ENCODE peak calls at places on chromosomes 3 and 15, in seven cellular contexts. C is NCI-H1105 treated with DMSO at 0.1 percent for 48 hours; Z is activated gamma-delta T cell treated with anti-CD3 and anti-CD28 coated beads, Interleukin-2, amount 50 U/mL, for 16 hours; X is stimulated activated naive CD8-positive, alpha-beta T cell treated with anti-CD3 and anti-CD28 coated beads, Interleukin-15, amount 100 ng/mL, for 72 hours; A is sigmoid colon; L is GM03348; H is cardiac septum. M is an unnamed sample.

GRCh38 chr3:157999246-157999645 is 107.0 kb downstream of the SHOX2 start:
- DNase-seq in H (no peak), C (peak), Z (no peak), A (no peak), X (no peak), L (no peak), M (no peak)

GRCh38 chr3:126514161-126514560 is 3.4 kb downstream of the UROC1 start:
- DNase-seq in H (no peak), L (no peak), X (no peak), A (peak), C (no peak), Z (no peak), M (no peak)

GRCh38 chr3:34237946-34238345 is 439.5 kb downstream of the PDCD6IP start:
- DNase-seq in Z (no peak), H (no peak), A (no peak), X (no peak), C (no peak), L (no peak), M (no peak)

GRCh38 chr3:69012836-69013255 is 638 bp downstream of the EOGT start:
- DNase-seq in L (no peak), Z (no peak), H (no peak), X (peak), C (no peak), A (peak), M (no peak)

GRCh38 chr15:74384566-74385441 is 17.4 kb upstream of the CYP11A1 start:
- DNase-seq in H (no peak), C (no peak), A (no peak), L (peak), Z (no peak), X (peak), M (no peak)

GRCh38 chr3:169822540-169822939 is 9.8 kb upstream of the LRRC34 start:
- DNase-seq in L (no peak), H (no peak), X (no peak), Z (no peak), C (peak), A (no peak), M (no peak)

GRCh38 chr3:142029052-142029642 is 120.2 kb downstream of the TFDP2 start:
- DNase-seq in L (no peak), Z (no peak), H (no peak), C (peak), X (no peak), A (no peak), M (no peak)

GRCh38 chr3:65230251-65231140 is 542.7 kb upstream of the ADAMTS9 start:
- DNase-seq in C (no peak), L (no peak), X (no peak), A (no peak), H (no peak), Z (no peak), M (no peak)

GRCh38 chr3:179451335-179452165 is at the start of gene GNB4:
- DNase-seq in L (peak), H (peak), C (peak), A (peak), X (peak), Z (peak), M (peak)

GRCh38 chr3:124814620-124815421 is 72.3 kb downstream of the ITGB5 start:
- DNase-seq in H (no peak), L (no peak), C (no peak), Z (no peak), A (no peak), X (no peak), M (no peak)

GRCh38 chr15:57494575-57494974 is 97.1 kb upstream of the MYZAP start:
- DNase-seq in H (no peak), C (no peak), X (no peak), Z (no peak), A (no peak), L (no peak), M (no peak)

GRCh38 chr3:143827425-143827824 is 20.8 kb downstream of the SLC9A9 start:
- DNase-seq in A (no peak), C (no peak), Z (no peak), H (no peak), L (no peak), X (no peak), M (no peak)

GRCh38 chr15:55016225-55016624 is 180.5 kb downstream of the RSL24D1 start:
- DNase-seq in A (no peak), X (no peak), C (no peak), Z (no peak), H (no peak), L (no peak), M (no peak)

GRCh38 chr15:65309882-65310418 is 5.5 kb downstream of the RNU5B-1 start:
- DNase-seq in C (no peak), Z (no peak), X (no peak), L (no peak), H (no peak), A (no peak), M (peak)

GRCh38 chr15:79067434-79067833 is 23.1 kb downstream of the RASGRF1 start:
- DNase-seq in L (no peak), A (peak), H (no peak), X (no peak), Z (no peak), C (no peak), M (no peak)

GRCh38 chr3:188362405-188362831 is 208.5 kb downstream of the LPP start:
- DNase-seq in H (no peak), Z (no peak), C (no peak), X (peak), L (no peak), A (no peak), M (no peak)

GRCh38 chr15:98582900-98583554 is 65.3 kb upstream of the IGF1R start:
- DNase-seq in L (no peak), Z (no peak), C (no peak), X (no peak), A (no peak), H (no peak), M (no peak)

GRCh38 chr3:54653456-54654195 is 274.2 kb downstream of the LRTM1 start:
- DNase-seq in X (no peak), Z (no peak), H (no peak), A (no peak), C (no peak), L (no peak), M (no peak)

GRCh38 chr3:40290396-40290795 is 19.1 kb upstream of the EIF1B start:
- DNase-seq in A (no peak), C (no peak), H (peak), Z (no peak), L (no peak), X (no peak), M (no peak)

GRCh38 chr15:52112203-52112750 is 298 bp downstream of the BCL2L10 start:
- DNase-seq in A (no peak), C (no peak), L (peak), H (no peak), X (peak), Z (peak), M (no peak)

GRCh38 chr3:23811117-23811487 is 5.3 kb downstream of the UBE2E1 start:
- DNase-seq in L (no peak), Z (no peak), A (no peak), H (no peak), C (peak), X (no peak), M (no peak)

GRCh38 chr15:53837263-53837662 is 77.8 kb upstream of the WDR72 start:
- DNase-seq in Z (no peak), X (no peak), L (no peak), A (no peak), H (no peak), C (peak), M (no peak)

GRCh38 chr3:42119558-42120355 is 28.6 kb downstream of the TRAK1 start:
- DNase-seq in L (no peak), X (no peak), C (no peak), Z (no peak), H (no peak), A (no peak), M (no peak)

GRCh38 chr3:138470687-138471086 is 36.3 kb downstream of the ESYT3 start:
- DNase-seq in X (no peak), H (no peak), C (no peak), A (peak), L (no peak), Z (no peak), M (no peak)

GRCh38 chr3:33425456-33425855 is 14.7 kb downstream of the UBP1 start:
- DNase-seq in L (no peak), X (no peak), A (no peak), H (no peak), C (no peak), Z (no peak), M (no peak)

GRCh38 chr3:140859592-140860336 is 81.9 kb upstream of the SLC25A36 start:
- DNase-seq in X (no peak), H (no peak), A (no peak), Z (no peak), C (peak), L (no peak), M (no peak)

GRCh38 chr15:72856549-72857040 is 73.0 kb upstream of the ADPGK start:
- DNase-seq in A (no peak), X (no peak), C (no peak), H (no peak), L (no peak), Z (no peak), M (no peak)

GRCh38 chr3:170258105-170258487 is 35.9 kb downstream of the PRKCI start:
- DNase-seq in Z (no peak), A (no peak), H (no peak), L (no peak), C (no peak), X (no peak), M (no peak)

GRCh38 chr15:70235347-70235746 is 137.6 kb upstream of the TLE3 start:
- DNase-seq in Z (no peak), L (no peak), A (peak), H (no peak), X (no peak), C (no peak), M (no peak)

GRCh38 chr3:169528289-169528688 is 135.2 kb downstream of the MECOM start:
- DNase-seq in Z (no peak), C (no peak), L (no peak), H (no peak), A (no peak), X (no peak), M (no peak)

GRCh38 chr3:14962762-14963161 is 15.4 kb downstream of the NR2C2 start:
- DNase-seq in A (no peak), C (no peak), H (no peak), Z (no peak), X (no peak), L (peak), M (no peak)

GRCh38 chr15:98111806-98112205 is 151.3 kb downstream of the ARRDC4 start:
- DNase-seq in L (no peak), H (no peak), A (no peak), C (no peak), Z (no peak), X (no peak), M (no peak)

GRCh38 chr3:139619484-139619883 is 58.3 kb downstream of the NMNAT3 start:
- DNase-seq in A (no peak), C (no peak), H (no peak), X (no peak), L (no peak), Z (no peak), M (no peak)

GRCh38 chr3:114899186-114899931 is 247.7 kb downstream of the ZBTB20 start:
- DNase-seq in C (peak), H (no peak), X (no peak), L (no peak), Z (no peak), A (no peak), M (no peak)

GRCh38 chr15:48040166-48040817 is 80.5 kb upstream of the SLC24A5 start:
- DNase-seq in X (no peak), L (peak), C (no peak), A (no peak), H (no peak), Z (no peak), M (no peak)

GRCh38 chr15:79640206-79640605 is 208.1 kb downstream of the MINAR1 start:
- DNase-seq in X (no peak), H (peak), A (no peak), C (no peak), L (peak), Z (no peak), M (no peak)

GRCh38 chr15:66611257-66612053 is 45.7 kb upstream of the LCTL start:
- DNase-seq in Z (no peak), A (no peak), X (no peak), L (no peak), C (no peak), H (no peak), M (no peak)